ENCODE peak calls at places on chromosomes 16 and 17, in ten cellular contexts. B is memory B cell; A is RWPE1; S is midbrain; I is omental fat pad; K is T-cell; U is H4; N is Calu3; O is stimulated activated CD4-positive, alpha-beta T cell treated with anti-CD3 and anti-CD28 coated beads, Interleukin-12 subunit alpha, Interleukin-12 subunit beta, amount 100 ng/mL, for 48 hours; C is germinal center. D is an unnamed sample.

GRCh38 chr16:19771040-19771439 is 53.0 kb downstream of the IQCK start:
- DNase-seq in B (no peak), A (no peak), S (no peak), I (no peak), K (no peak), U (no peak), N (no peak), O (no peak), C (no peak), D (no peak)

GRCh38 chr17:45004388-45004787 is 36.3 kb upstream of the C1QL1 start:
- DNase-seq in B (no peak), A (no peak), S (no peak), I (no peak), K (no peak), U (no peak), N (no peak), O (no peak), C (no peak), D (no peak)

GRCh38 chr16:57366544-57367040 is 5.7 kb upstream of the CX3CL1 start:
- DNase-seq in B (no peak), A (no peak), S (no peak), I (no peak), K (no peak), U (no peak), N (no peak), O (no peak), C (no peak), D (no peak)

GRCh38 chr17:76581515-76581914 is 4.1 kb downstream of the ST6GALNAC2 start:
- DNase-seq in B (no peak), A (peak; percentile 50), S (no peak), I (no peak), K (no peak), U (no peak), N (no peak), O (no peak), C (no peak), D (no peak)

GRCh38 chr16:4514606-4515005 is 24.0 kb downstream of the CDIP1 start:
- DNase-seq in B (no peak), A (no peak), S (no peak), I (no peak), K (no peak), U (no peak), N (no peak), O (no peak), C (no peak), D (no peak)

GRCh38 chr16:87279094-87279658 is 38.0 kb downstream of the C16orf95 start:
- DNase-seq in B (no peak), A (no peak), S (no peak), I (no peak), K (no peak), U (no peak), N (no peak), O (no peak), C (no peak), D (no peak)

GRCh38 chr17:45970659-45971058 is 28.4 kb upstream of the STH start:
- DNase-seq in B (no peak), A (no peak), S (no peak), I (no peak), K (no peak), U (no peak), N (no peak), O (no peak), C (no peak), D (no peak)

GRCh38 chr17:20122236-20122879 is 113.2 kb downstream of the SPECC1 start:
- DNase-seq in B (no peak), A (no peak), S (peak; percentile 58), I (no peak), K (no peak), U (no peak), N (no peak), O (no peak), C (no peak), D (no peak)

GRCh38 chr16:17346774-17347569 is 123.8 kb downstream of the XYLT1 start:
- DNase-seq in B (no peak), A (no peak), S (no peak), I (no peak), K (no peak), U (no peak), N (no peak), O (no peak), C (no peak), D (no peak)

GRCh38 chr16:84879569-84880487 is 60.0 kb downstream of the CRISPLD2 start:
- DNase-seq in B (no peak), A (peak; percentile 81), S (no peak), I (no peak), K (no peak), U (peak; percentile 30), N (peak; percentile 49), O (no peak), C (no peak), D (no peak)

GRCh38 chr16:85750021-85750826 is 672 bp downstream of the C16orf74 start:
- DNase-seq in B (peak; percentile 47), A (peak; percentile 44), S (no peak), I (no peak), K (peak; percentile 33), U (no peak), N (no peak), O (no peak), C (peak; percentile 64), D (no peak)

GRCh38 chr17:28475151-28475900 is 1.9 kb downstream of the SLC13A2 start:
- DNase-seq in B (no peak), A (no peak), S (no peak), I (no peak), K (no peak), U (no peak), N (no peak), O (no peak), C (no peak), D (no peak)

GRCh38 chr17:5638596-5638995 is 54.3 kb upstream of the NLRP1 start:
- DNase-seq in B (no peak), A (no peak), S (no peak), I (no peak), K (no peak), U (no peak), N (no peak), O (no peak), C (no peak), D (no peak)

GRCh38 chr16:31453255-31454204 is 5.8 kb upstream of the ARMC5 start:
- DNase-seq in B (no peak), A (peak; percentile 35), S (no peak), I (no peak), K (no peak), U (peak; percentile 78), N (no peak), O (no peak), C (no peak), D (no peak)

GRCh38 chr17:77881545-77881944 is 77.0 kb upstream of the TNRC6C start:
- DNase-seq in B (peak; percentile 77), A (no peak), S (peak; percentile 40), I (no peak), K (peak; percentile 71), U (peak; percentile 96), N (peak; percentile 11), O (peak; percentile 44), C (peak; percentile 77), D (no peak)

GRCh38 chr17:5508855-5509254 is 22.5 kb downstream of the MIS12 start:
- DNase-seq in B (no peak), A (no peak), S (no peak), I (no peak), K (no peak), U (peak; percentile 29), N (no peak), O (no peak), C (no peak), D (peak; percentile 53)

GRCh38 chr17:82687871-82688270 is 10.6 kb downstream of the RAB40B start:
- DNase-seq in B (no peak), A (no peak), S (no peak), I (no peak), K (no peak), U (no peak), N (no peak), O (no peak), C (no peak), D (peak; percentile 1)

GRCh38 chr17:319266-319665 is 33.3 kb downstream of the RPH3AL start:
- DNase-seq in B (no peak), A (no peak), S (no peak), I (no peak), K (no peak), U (no peak), N (no peak), O (no peak), C (no peak), D (no peak)

GRCh38 chr17:77083547-77083946 is 57.2 kb upstream of the SEC14L1 start:
- DNase-seq in B (no peak), A (no peak), S (no peak), I (no peak), K (no peak), U (no peak), N (no peak), O (no peak), C (no peak), D (no peak)

GRCh38 chr16:28930652-28931051 is 1.1 kb upstream of the CD19 start:
- DNase-seq in B (peak; percentile 37), A (no peak), S (no peak), I (no peak), K (no peak), U (no peak), N (no peak), O (no peak), C (peak; percentile 84), D (no peak)

GRCh38 chr17:68087851-68088250 is 52.3 kb downstream of the KPNA2 start:
- DNase-seq in B (no peak), A (no peak), S (no peak), I (no peak), K (no peak), U (no peak), N (no peak), O (no peak), C (no peak), D (no peak)

GRCh38 chr17:17435323-17435722 is 41.5 kb upstream of the MED9 start:
- DNase-seq in B (no peak), A (no peak), S (no peak), I (no peak), K (no peak), U (peak; percentile 30), N (no peak), O (no peak), C (no peak), D (peak; percentile 71)

GRCh38 chr16:67676939-67677338 is 10.3 kb downstream of the C16orf86 start:
- DNase-seq in B (no peak), A (no peak), S (no peak), I (no peak), K (no peak), U (no peak), N (no peak), O (no peak), C (no peak), D (no peak)

GRCh38 chr17:80678621-80679020 is 134.0 kb downstream of the RPTOR start:
- DNase-seq in B (no peak), A (peak; percentile 66), S (peak; percentile 45), I (no peak), K (no peak), U (peak; percentile 46), N (no peak), O (peak; percentile 49), C (no peak), D (no peak)

GRCh38 chr17:40515491-40516041 is 14.1 kb upstream of the TNS4 start:
- DNase-seq in B (no peak), A (no peak), S (no peak), I (no peak), K (peak; percentile 52), U (no peak), N (no peak), O (peak; percentile 26), C (no peak), D (no peak)

GRCh38 chr17:8598913-8599312 is 31.6 kb downstream of the MYH10 start:
- DNase-seq in B (no peak), A (no peak), S (no peak), I (no peak), K (no peak), U (no peak), N (no peak), O (no peak), C (no peak), D (no peak)

GRCh38 chr16:31301708-31302400 is 42.1 kb downstream of the ITGAM start:
- DNase-seq in B (no peak), A (peak; percentile 16), S (no peak), I (no peak), K (no peak), U (peak; percentile 40), N (no peak), O (peak; percentile 2), C (no peak), D (no peak)

GRCh38 chr17:68455756-68456528 is 1.4 kb downstream of the WIPI1 start:
- DNase-seq in B (no peak), A (peak; percentile 59), S (peak; percentile 35), I (no peak), K (no peak), U (peak; percentile 48), N (peak; percentile 74), O (no peak), C (no peak), D (peak; percentile 57)